ENCODE peak calls at places on chromosomes 5 and 9, in seven cellular contexts. R, C, I, X, K, U and W are unnamed samples.
A peak's percentile ranks its signal among the peaks of the same experiment; 100 is the strongest.

GRCh38 chr9:127788337-127789011 is 2.6 kb downstream of the CDK9 start:
- DNase-seq in X (no peak), K (no peak), I (no peak), U (peak; percentile 37), C (no peak), R (peak; percentile 85), W (no peak)

GRCh38 chr9:104745852-104746251 is 1.6 kb upstream of the NIPSNAP3A start:
- DNase-seq in C (no peak), X (no peak), U (no peak), I (no peak), R (no peak), K (no peak), W (no peak)

GRCh38 chr5:108521841-108522506 is 140.1 kb upstream of the FBXL17 start:
- DNase-seq in I (peak; percentile 32), C (peak; percentile 71), K (peak; percentile 68), U (no peak), X (no peak), R (no peak), W (no peak)

GRCh38 chr5:28012538-28012937 is 974.2 kb upstream of the CDH9 start:
- DNase-seq in X (no peak), C (no peak), K (no peak), U (no peak), I (no peak), R (no peak), W (no peak)

GRCh38 chr9:12775373-12775962 is 648 bp downstream of the LURAP1L start:
- DNase-seq in X (peak; percentile 36), R (peak; percentile 36), I (no peak), K (no peak), U (no peak), C (no peak), W (peak; percentile 19)

GRCh38 chr5:176319827-176320554 is 41.6 kb downstream of the KIAA1191 start:
- DNase-seq in X (no peak), U (no peak), I (no peak), C (no peak), R (no peak), K (no peak), W (no peak)

GRCh38 chr9:85740821-85741111 is 988 bp downstream of the AGTPBP1 start:
- DNase-seq in U (peak; percentile 75), C (peak; percentile 62), X (no peak), I (no peak), R (no peak), K (no peak), W (no peak)

GRCh38 chr5:1561402-1561929 is 37.7 kb upstream of the LPCAT1 start:
- DNase-seq in X (no peak), U (no peak), R (no peak), K (no peak), I (no peak), C (no peak), W (no peak)

GRCh38 chr9:94586814-94587213 is 6.8 kb downstream of the FBP2 start:
- DNase-seq in U (no peak), K (no peak), X (no peak), R (no peak), C (no peak), I (no peak), W (no peak)

GRCh38 chr5:172466062-172466461 is 11.7 kb upstream of the SH3PXD2B start:
- DNase-seq in C (no peak), X (no peak), R (no peak), K (no peak), I (no peak), U (no peak), W (no peak)

GRCh38 chr9:92661761-92662160 is 8.2 kb downstream of the IPPK start:
- DNase-seq in I (no peak), U (no peak), R (no peak), C (peak; percentile 56), X (no peak), K (no peak), W (no peak)

GRCh38 chr9:19720374-19720773 is 68.5 kb downstream of the SLC24A2 start:
- DNase-seq in I (peak; percentile 38), K (no peak), C (peak; percentile 39), R (no peak), X (no peak), U (no peak), W (no peak)

GRCh38 chr9:115158666-115159481 is 40.9 kb upstream of the TNC start:
- DNase-seq in K (no peak), I (no peak), X (no peak), R (no peak), C (no peak), U (no peak), W (no peak)

GRCh38 chr5:65142511-65143011 is 339.2 kb downstream of the ADAMTS6 start:
- DNase-seq in K (no peak), R (no peak), U (no peak), C (peak; percentile 68), I (peak; percentile 50), X (no peak), W (no peak)

GRCh38 chr5:8418049-8418426 is 549.1 kb downstream of the MTRR start:
- DNase-seq in U (no peak), X (no peak), R (no peak), I (no peak), C (no peak), K (no peak), W (no peak)

GRCh38 chr5:179759961-179760541 is 27.4 kb downstream of the MAML1 start:
- DNase-seq in K (no peak), U (no peak), R (no peak), C (no peak), I (no peak), X (no peak), W (no peak)

GRCh38 chr9:125908138-125908537 is 161.0 kb downstream of the PBX3 start:
- DNase-seq in U (no peak), I (no peak), X (no peak), K (no peak), R (no peak), C (no peak), W (no peak)

GRCh38 chr9:126009047-126009446 is 261.9 kb downstream of the PBX3 start:
- DNase-seq in X (no peak), U (no peak), C (no peak), R (no peak), K (no peak), I (peak; percentile 11), W (no peak)

GRCh38 chr9:136109351-136110081 is 9.2 kb downstream of the TMEM250 start:
- DNase-seq in X (peak; percentile 92), U (peak; percentile 94), K (peak; percentile 79), I (no peak), R (peak; percentile 96), C (peak; percentile 87), W (peak; percentile 77)

GRCh38 chr9:136107953-136108647 is 10.6 kb downstream of the TMEM250 start:
- DNase-seq in R (no peak), U (no peak), K (no peak), X (peak; percentile 15), C (no peak), I (no peak), W (no peak)

GRCh38 chr9:136110082-136111061 is 8.3 kb downstream of the TMEM250 start:
- DNase-seq in C (no peak), R (no peak), K (no peak), X (peak; percentile 33), I (no peak), U (peak; percentile 64), W (no peak)

GRCh38 chr9:136107155-136107952 is 11.3 kb downstream of the TMEM250 start:
- DNase-seq in U (peak; percentile 76), R (no peak), X (peak; percentile 22), I (no peak), C (no peak), K (no peak), W (no peak)

DNA sequence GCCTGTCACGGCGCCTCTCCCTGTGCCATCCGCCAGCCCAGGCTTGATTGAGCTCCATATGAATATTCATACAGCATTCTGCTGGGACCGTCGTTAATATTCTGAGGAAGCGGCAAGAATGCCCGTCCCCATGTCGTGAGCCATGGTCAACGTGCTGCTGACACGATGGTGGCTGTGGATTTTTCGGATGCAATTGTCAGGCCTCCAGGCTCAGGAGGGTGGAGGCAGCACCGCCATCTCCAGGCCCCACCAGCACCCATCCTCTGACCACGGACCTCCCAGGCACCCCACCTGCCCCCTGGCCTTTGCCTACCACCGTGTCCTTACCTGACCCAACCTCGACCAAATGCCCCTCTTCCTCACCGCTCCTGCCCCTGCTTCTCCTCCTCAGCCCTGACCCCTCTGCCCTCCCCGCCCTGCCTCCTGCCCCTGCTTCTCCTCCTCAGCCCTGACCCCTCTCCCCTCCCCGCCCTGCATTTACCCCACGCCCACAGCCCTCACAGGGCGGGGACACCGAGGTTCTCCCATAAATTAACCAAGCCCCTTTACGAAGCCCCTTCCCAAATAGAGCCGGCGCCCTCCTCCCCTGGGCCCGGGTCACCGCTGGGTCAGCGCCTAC is 9.9 kb downstream of the TMEM250 start:
- DNase-seq in C (no peak), X (peak; percentile 30), R (no peak), I (no peak), U (no peak), K (no peak), W (no peak)
- H3K4me1 ChIP-seq in C (peaks cover 13% of the 10 kb centered on the region), X (peaks cover 17% of the 10 kb centered on the region), R (peaks cover 5% of the 10 kb centered on the region), I (peaks cover 57% of the 10 kb centered on the region), U (peaks cover 80% of the 10 kb centered on the region), K (peaks cover 49% of the 10 kb centered on the region), W (peaks cover 24% of the 10 kb centered on the region)

GRCh38 chr5:134554319-134555222 is 29.1 kb downstream of the JADE2 start:
- DNase-seq in X (peak; percentile 59), I (no peak), R (no peak), K (peak; percentile 65), U (peak; percentile 84), C (peak; percentile 60), W (no peak)

GRCh38 chr5:134551891-134552290 is 26.4 kb downstream of the JADE2 start:
- DNase-seq in I (no peak), R (no peak), K (no peak), X (no peak), C (peak; percentile 65), U (no peak), W (no peak)

GRCh38 chr5:134553816-134554215 is 28.3 kb downstream of the JADE2 start:
- DNase-seq in I (no peak), C (peak; percentile 26), K (no peak), U (no peak), R (no peak), X (no peak), W (no peak)

GRCh38 chr5:134550271-134551214 is 25.1 kb downstream of the JADE2 start:
- DNase-seq in I (no peak), X (no peak), R (no peak), K (no peak), C (no peak), U (peak; percentile 49), W (no peak)

GRCh38 chr5:134552301-134552700 is 26.8 kb downstream of the JADE2 start:
- DNase-seq in R (peak; percentile 85), I (no peak), K (no peak), C (peak; percentile 98), U (peak; percentile 9), X (peak; percentile 81), W (no peak)
- H3K36me3 ChIP-seq in R (no peaks in the 10 kb centered on the region), I (peaks cover 66% of the 10 kb centered on the region), K (no peaks in the 10 kb centered on the region), C (peaks cover 6% of the 10 kb centered on the region), U (peaks cover 47% of the 10 kb centered on the region), X (no peaks in the 10 kb centered on the region), W (peaks cover 7% of the 10 kb centered on the region)

DNA sequence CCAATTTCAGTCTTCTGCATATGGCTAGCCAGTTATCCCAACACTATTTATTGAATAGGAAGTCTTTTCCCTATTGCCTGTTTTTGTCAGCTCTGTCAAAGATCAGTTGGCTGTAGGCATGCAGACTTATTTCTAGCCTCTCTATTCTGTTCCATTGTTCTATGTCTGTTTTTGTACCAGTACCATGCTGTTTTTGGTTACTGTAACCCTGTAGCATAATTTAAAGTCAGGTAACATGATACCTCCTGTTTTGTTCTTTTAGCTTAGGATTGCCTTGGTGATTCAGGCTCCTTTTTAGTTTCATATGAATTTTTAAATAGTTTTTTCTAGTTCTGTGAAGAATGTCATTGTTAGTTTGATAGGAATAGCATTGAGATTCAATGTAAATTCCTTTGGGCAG is 104.9 kb upstream of the SLCO6A1 start:
- DNase-seq in C (no peak), I (no peak), K (no peak), R (no peak), X (no peak), U (no peak), W (no peak)
- H3K4me1 ChIP-seq in C (no peaks in the 10 kb centered on the region), I (no peaks in the 10 kb centered on the region), K (no peaks in the 10 kb centered on the region), R (no peaks in the 10 kb centered on the region), X (no peaks in the 10 kb centered on the region), U (no peaks in the 10 kb centered on the region), W (peaks cover 9% of the 10 kb centered on the region)

GRCh38 chr5:84213861-84214260 is 170.8 kb downstream of the EDIL3 start:
- DNase-seq in U (no peak), R (no peak), K (no peak), I (no peak), C (no peak), X (no peak), W (no peak)
- H3K36me3 ChIP-seq in U (no peaks in the 10 kb centered on the region), R (no peaks in the 10 kb centered on the region), K (no peaks in the 10 kb centered on the region), I (no peaks in the 10 kb centered on the region), C (no peaks in the 10 kb centered on the region), X (no peaks in the 10 kb centered on the region), W (no peaks in the 10 kb centered on the region)